ENCODE peak calls at places on chromosomes 16 and 17, in nine cellular contexts. K is stimulated activated CD4-positive, alpha-beta T cell treated with anti-CD3 and anti-CD28 coated beads, Interleukin-12 subunit alpha, Interleukin-12 subunit beta, amount 100 ng/mL, for 4 hours; H is NCI-H187; B is GM19239; M is activated CD8-positive, alpha-beta memory T cell treated with anti-CD3 and anti-CD28 coated beads for 48 hours; L is pons; Y is NCI-H1436; F is left colon; W is HEK293T. T is an unnamed sample.

GRCh38 chr16:53817117-53817516 is 113.2 kb downstream of the FTO start:
- DNase-seq in Y (no peak), F (no peak), W (no peak), B (no peak), M (no peak), H (no peak), K (no peak), L (no peak), T (no peak)

GRCh38 chr17:66383353-66383752 is 80.9 kb downstream of the PRKCA start:
- DNase-seq in F (no peak), Y (no peak), H (no peak), B (no peak), L (no peak), W (no peak), K (no peak), M (no peak), T (no peak)

GRCh38 chr17:81097943-81098308 is 63.0 kb downstream of the BAIAP2 start:
- DNase-seq in L (no peak), B (no peak), H (no peak), Y (no peak), W (no peak), M (no peak), F (peak), K (no peak), T (peak)

GRCh38 chr17:43171761-43172487 is 910 bp downstream of the NBR1 start:
- DNase-seq in W (no peak), L (peak), Y (no peak), H (no peak), F (peak), K (no peak), B (no peak), M (no peak), T (peak)

GRCh38 chr16:14101415-14101814 is 30.3 kb downstream of the MRTFB start:
- DNase-seq in H (no peak), Y (no peak), M (no peak), K (no peak), B (peak), L (no peak), F (no peak), W (no peak), T (no peak)

GRCh38 chr17:78884148-78884870 is 18.7 kb downstream of the CEP295NL start:
- DNase-seq in H (no peak), F (no peak), B (no peak), M (no peak), Y (no peak), K (no peak), L (peak), W (no peak), T (no peak)

GRCh38 chr16:51577621-51578303 is 426.7 kb upstream of the SALL1 start:
- DNase-seq in L (no peak), M (no peak), W (peak), F (no peak), B (no peak), Y (no peak), K (no peak), H (no peak), T (no peak)

GRCh38 chr16:15485175-15485574 is 50.8 kb downstream of the BMERB1 start:
- DNase-seq in K (no peak), B (no peak), Y (no peak), H (no peak), W (no peak), L (no peak), M (no peak), F (no peak), T (no peak)

GRCh38 chr17:29108806-29109476 is 66.0 kb downstream of the PIPOX start:
- DNase-seq in F (no peak), H (no peak), Y (no peak), K (no peak), L (no peak), B (no peak), M (no peak), W (no peak), T (no peak)

GRCh38 chr16:1283296-1283695 is 26.1 kb upstream of the UBE2I start:
- DNase-seq in M (no peak), Y (no peak), B (no peak), F (no peak), K (no peak), H (no peak), W (no peak), L (no peak), T (no peak)

GRCh38 chr17:49359990-49360795 is 1.9 kb downstream of the ZNF652 start:
- DNase-seq in M (no peak), F (peak), H (no peak), B (no peak), W (no peak), K (no peak), L (peak), Y (no peak), T (no peak)

GRCh38 chr16:85148959-85149358 is 36.7 kb upstream of the CIBAR2 start:
- DNase-seq in M (no peak), K (no peak), F (no peak), B (no peak), W (no peak), Y (no peak), H (no peak), L (no peak), T (no peak)

GRCh38 chr16:31875112-31875803 is 1.7 kb downstream of the ZNF267 start:
- DNase-seq in L (no peak), B (no peak), F (no peak), H (no peak), K (no peak), M (no peak), Y (peak), W (no peak), T (no peak)

GRCh38 chr16:6012716-6013115 is 915.1 kb upstream of the EEF2KMT start:
- DNase-seq in F (no peak), W (no peak), Y (no peak), B (no peak), L (no peak), H (no peak), K (no peak), M (no peak), T (no peak)

GRCh38 chr17:50833396-50834125 is 1.8 kb upstream of the WFIKKN2 start:
- DNase-seq in B (no peak), Y (no peak), W (no peak), H (no peak), L (no peak), K (no peak), M (no peak), F (no peak), T (no peak)

GRCh38 chr17:64081802-64082799 is 47.8 kb downstream of the ERN1 start:
- DNase-seq in B (no peak), M (no peak), F (no peak), W (peak), Y (peak), L (no peak), K (no peak), H (no peak), T (peak)

GRCh38 chr16:47139561-47140185 is 4.1 kb downstream of the NETO2 start:
- DNase-seq in B (no peak), Y (no peak), F (no peak), K (no peak), W (no peak), M (no peak), L (no peak), H (no peak), T (no peak)

GRCh38 chr17:60604686-60605334 is 4.8 kb downstream of the PPM1D start:
- DNase-seq in M (no peak), F (no peak), W (no peak), K (no peak), H (no peak), Y (no peak), B (no peak), L (no peak), T (no peak)

GRCh38 chr16:15482068-15482747 is 47.8 kb downstream of the BMERB1 start:
- DNase-seq in Y (no peak), F (peak), M (no peak), H (no peak), K (peak), B (no peak), W (peak), L (peak), T (peak)

GRCh38 chr16:11361751-11362742 is 16.8 kb downstream of the RMI2 start:
- DNase-seq in F (no peak), K (no peak), Y (no peak), B (no peak), W (peak), L (no peak), M (no peak), H (no peak), T (no peak)

GRCh38 chr16:239948-240277 is 5.3 kb downstream of the FAM234A start:
- DNase-seq in F (no peak), H (no peak), Y (no peak), K (no peak), B (no peak), M (no peak), W (no peak), L (peak), T (no peak)

GRCh38 chr17:19470529-19471261 is 59.7 kb downstream of the RNF112 start:
- DNase-seq in B (no peak), M (no peak), F (peak), Y (no peak), W (no peak), H (peak), L (no peak), K (no peak), T (peak)

GRCh38 chr17:76534831-76535732 is 2.4 kb downstream of the CYGB start:
- DNase-seq in Y (no peak), F (no peak), K (no peak), B (no peak), H (no peak), M (no peak), W (no peak), L (no peak), T (no peak)

GRCh38 chr17:81807839-81808238 is 3.9 kb downstream of the GCGR start:
- DNase-seq in W (no peak), F (no peak), K (no peak), L (no peak), H (no peak), M (no peak), B (no peak), Y (no peak), T (no peak)

GRCh38 chr17:17752822-17753448 is 71.7 kb downstream of the RAI1 start:
- DNase-seq in L (peak), H (no peak), M (no peak), K (no peak), F (peak), W (no peak), B (no peak), Y (no peak), T (no peak)

GRCh38 chr17:50152736-50153135 is 2.3 kb upstream of the PPP1R9B start:
- DNase-seq in L (no peak), F (no peak), W (no peak), B (no peak), M (no peak), H (no peak), Y (no peak), K (no peak), T (no peak)

GRCh38 chr17:7559307-7560171 is 989 bp downstream of the TNFSF13 start:
- DNase-seq in M (no peak), F (peak), Y (no peak), W (no peak), L (no peak), K (no peak), B (no peak), H (no peak), T (peak)